ENCODE peak calls at places on chromosomes 16 and 17, in seven cellular contexts. I is H1, E is SK-N-SH, Q is HCT116, X is HepG2, K is K562, H is GM12878. R is an unnamed sample.

GRCh38 chr16:27245276-27246231 is 23.0 kb downstream of the NSMCE1 start:
- DNase-seq in I (no peak), E (no peak), Q (no peak), X (no peak), K (peak), H (no peak), R (no peak)

GRCh38 chr16:81816793-81817210 is 37.7 kb downstream of the PLCG2 start:
- DNase-seq in I (no peak), E (no peak), Q (no peak), X (no peak), K (no peak), H (peak), R (no peak)

GRCh38 chr17:78140169-78141051 is 5.8 kb upstream of the C17orf99 start:
- DNase-seq in I (peak), E (peak), Q (peak), X (peak), K (peak), H (peak), R (peak)

GRCh38 chr17:37519241-37519985 is 29.7 kb downstream of the DUSP14 start:
- DNase-seq in I (no peak), E (no peak), Q (no peak), X (no peak), K (peak), H (no peak), R (no peak)

GRCh38 chr17:74259667-74260524 is 14.1 kb upstream of the DNAI2 start:
- DNase-seq in I (no peak), E (peak), Q (no peak), X (no peak), K (no peak), H (no peak), R (no peak)

GRCh38 chr17:27529230-27529796 is 73.1 kb downstream of the KSR1 start:
- DNase-seq in I (no peak), E (peak), Q (no peak), X (no peak), K (peak), H (no peak), R (no peak)

GRCh38 chr16:51067352-51067751 is 83.7 kb downstream of the SALL1 start:
- DNase-seq in I (no peak), E (no peak), Q (no peak), X (no peak), K (no peak), H (no peak), R (no peak)

GRCh38 chr17:72913315-72913714 is 179.2 kb downstream of the SLC39A11 start:
- DNase-seq in I (no peak), E (no peak), Q (no peak), X (no peak), K (no peak), H (no peak), R (no peak)

GRCh38 chr16:52549011-52549692 is 2.2 kb upstream of the TOX3 start:
- DNase-seq in I (peak), E (no peak), Q (no peak), X (peak), K (no peak), H (no peak), R (no peak)

GRCh38 chr17:4043862-4044261 is 79.6 kb upstream of the ATP2A3 start:
- DNase-seq in I (no peak), E (no peak), Q (no peak), X (no peak), K (no peak), H (peak), R (no peak)

GRCh38 chr17:42275527-42276358 is 448 bp downstream of the STAT5B start:
- DNase-seq in I (no peak), E (peak), Q (no peak), X (no peak), K (peak), H (no peak), R (no peak)

GRCh38 chr17:81802048-81802758 is 1.7 kb upstream of the GCGR start:
- DNase-seq in I (no peak), E (no peak), Q (no peak), X (no peak), K (no peak), H (no peak), R (no peak)

GRCh38 chr16:67158637-67159600 is 790 bp downstream of the TRADD start:
- DNase-seq in I (no peak), E (peak), Q (no peak), X (peak), K (peak), H (peak), R (peak)

GRCh38 chr17:81397314-81398169 is 2.3 kb downstream of the BAHCC1 start:
- DNase-seq in I (no peak), E (peak), Q (no peak), X (peak), K (no peak), H (no peak), R (peak)

GRCh38 chr17:5555254-5555653 is 29.1 kb downstream of the NLRP1 start:
- DNase-seq in I (no peak), E (no peak), Q (no peak), X (no peak), K (no peak), H (no peak), R (no peak)

GRCh38 chr16:17272716-17273115 is 198.0 kb downstream of the XYLT1 start:
- DNase-seq in I (no peak), E (no peak), Q (no peak), X (no peak), K (no peak), H (no peak), R (no peak)

GRCh38 chr16:17270683-17271109 is 200.1 kb downstream of the XYLT1 start:
- DNase-seq in I (no peak), E (peak), Q (no peak), X (no peak), K (no peak), H (no peak), R (no peak)

GRCh38 chr16:17271687-17272086 is 199.1 kb downstream of the XYLT1 start:
- DNase-seq in I (no peak), E (peak), Q (no peak), X (no peak), K (no peak), H (no peak), R (no peak)

GRCh38 chr16:17275076-17275732 is 195.6 kb downstream of the XYLT1 start:
- DNase-seq in I (no peak), E (no peak), Q (peak), X (peak), K (no peak), H (no peak), R (no peak)

GRCh38 chr16:17273142-17273561 is 197.6 kb downstream of the XYLT1 start:
- DNase-seq in I (no peak), E (no peak), Q (peak), X (peak), K (no peak), H (no peak), R (no peak)
- TF ChIP-seq JUND in I (no peak), E (peak), Q (peak), X (no peak), K (peak), H (peak), R (no peak)

GRCh38 chr17:9928601-9929341 is 23.7 kb upstream of the RCVRN start:
- DNase-seq in I (peak), E (peak), Q (peak), X (peak), K (peak), H (no peak), R (peak)
- TF ChIP-seq JUND in I (no peak), E (no peak), Q (no peak), X (no peak), K (no peak), H (no peak), R (no peak)

DNA sequence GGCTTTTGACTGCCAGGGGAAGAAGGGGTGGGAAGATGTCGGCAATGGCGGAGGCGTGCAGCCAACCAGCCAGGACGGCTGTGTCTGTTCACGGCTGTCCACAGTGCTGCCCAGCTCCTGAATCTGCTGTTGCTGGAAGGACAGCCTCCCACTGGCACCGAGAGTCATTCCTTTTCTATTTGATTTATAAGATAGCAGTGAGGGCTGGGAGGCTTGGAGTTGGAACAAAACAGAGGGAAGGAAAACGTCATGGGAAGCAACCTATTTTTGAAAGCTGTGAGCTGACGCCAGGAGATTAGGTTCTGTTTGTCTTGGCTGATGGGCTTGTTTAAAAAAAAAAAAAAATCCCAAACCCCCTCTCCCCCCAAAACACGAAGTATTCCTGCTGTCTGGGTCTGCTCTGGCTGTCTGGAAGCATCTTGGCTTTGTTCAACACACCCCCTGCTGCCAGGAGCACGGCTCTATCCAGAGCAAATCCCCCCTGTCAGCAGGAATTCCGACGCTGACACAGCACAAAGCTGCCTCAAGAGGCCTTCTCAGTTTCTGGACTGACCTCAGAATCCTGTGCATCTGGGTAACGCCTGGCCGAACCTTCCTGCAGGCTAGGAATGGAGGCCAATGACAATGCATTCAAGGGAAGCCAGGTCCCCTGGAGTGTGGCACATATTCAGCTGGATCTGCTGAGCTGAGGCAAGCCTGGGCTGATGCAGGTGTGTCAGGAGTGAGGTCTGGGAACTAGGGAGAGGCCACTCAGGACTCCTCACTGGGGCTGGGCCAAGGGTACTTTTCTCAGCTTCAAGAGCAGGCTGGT is 41.0 kb upstream of the SREBF1 start:
- DNase-seq in I (no peak), E (peak), Q (no peak), X (no peak), K (no peak), H (no peak), R (no peak)
- TF ChIP-seq JUND in I (no peak), E (no peak), Q (no peak), X (no peak), K (no peak), H (no peak), R (no peak)

DNA sequence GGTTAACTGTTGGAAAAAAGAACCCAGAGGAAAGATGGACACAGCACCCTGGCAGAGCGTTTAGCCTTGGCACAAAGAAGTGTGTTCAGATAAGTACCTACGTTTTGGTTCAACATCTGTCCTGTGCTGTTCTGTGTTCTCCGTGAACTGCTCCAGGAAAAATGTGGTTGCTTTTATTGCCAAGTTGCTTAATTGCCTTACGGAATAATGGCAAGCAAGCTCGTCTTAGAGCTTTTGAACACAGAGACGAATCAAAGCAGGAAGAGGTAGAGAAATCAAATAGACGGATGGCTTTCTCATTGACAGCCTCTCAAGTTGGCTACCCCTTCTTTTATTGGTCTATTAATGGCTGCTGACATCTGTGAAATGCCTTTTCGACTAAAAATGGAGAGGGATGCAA is 911.1 kb upstream of the EEF2KMT start:
- DNase-seq in I (no peak), E (no peak), Q (no peak), X (no peak), K (no peak), H (no peak), R (no peak)
- TF ChIP-seq JUND in I (no peak), E (no peak), Q (no peak), X (no peak), K (no peak), H (no peak), R (no peak)

GRCh38 chr17:2594657-2595085 is 1.2 kb downstream of the PAFAH1B1 start:
- DNase-seq in I (no peak), E (no peak), Q (no peak), X (no peak), K (no peak), H (no peak), R (no peak)
- TF ChIP-seq JUND in I (no peak), E (no peak), Q (no peak), X (no peak), K (no peak), H (no peak), R (no peak)